ENCODE peak calls at places on chromosome X, in seven cellular contexts. One of them, this sample, is unnamed.

GRCh38 chrX:57565198-57565597 is 26.6 kb upstream of the ZXDB start:
- ATAC-seq in IMR-90: no peak
- ATAC-seq in gastrocnemius medialis: no peak
- ATAC-seq in right lobe of liver: no peak
- ATAC-seq in K562: no peak
- ATAC-seq in heart left ventricle: no peak
- ATAC-seq in HCT116: no peak
- ATAC-seq in this sample: no peak

GRCh38 chrX:30653415-30654131 is at the start of gene GK:
- ATAC-seq in IMR-90: peak; percentile 2
- ATAC-seq in gastrocnemius medialis: peak; percentile 46
- ATAC-seq in right lobe of liver: peak; percentile 15
- ATAC-seq in K562: peak; percentile 32
- ATAC-seq in heart left ventricle: peak; percentile 44
- ATAC-seq in HCT116: peak; percentile 8
- ATAC-seq in this sample: peak; percentile 11

GRCh38 chrX:148290937-148291336 is 209.5 kb upstream of the AFF2 start:
- ATAC-seq in IMR-90: no peak
- ATAC-seq in gastrocnemius medialis: no peak
- ATAC-seq in right lobe of liver: no peak
- ATAC-seq in K562: no peak
- ATAC-seq in heart left ventricle: no peak
- ATAC-seq in HCT116: no peak
- ATAC-seq in this sample: no peak

GRCh38 chrX:74890676-74891430 is 34.4 kb downstream of the NEXMIF start:
- ATAC-seq in IMR-90: no peak
- ATAC-seq in gastrocnemius medialis: no peak
- ATAC-seq in right lobe of liver: no peak
- ATAC-seq in K562: no peak
- ATAC-seq in heart left ventricle: no peak
- ATAC-seq in HCT116: no peak
- ATAC-seq in this sample: no peak

GRCh38 chrX:47218920-47219815 is 687 bp downstream of the CDK16 start:
- ATAC-seq in IMR-90: peak; percentile 0
- ATAC-seq in gastrocnemius medialis: no peak
- ATAC-seq in right lobe of liver: no peak
- ATAC-seq in K562: peak; percentile 27
- ATAC-seq in heart left ventricle: no peak
- ATAC-seq in HCT116: peak; percentile 4
- ATAC-seq in this sample: no peak

GRCh38 chrX:13669246-13669689 is 16.3 kb downstream of the TCEANC start:
- ATAC-seq in IMR-90: peak; percentile 76
- ATAC-seq in gastrocnemius medialis: no peak
- ATAC-seq in right lobe of liver: peak; percentile 98
- ATAC-seq in K562: peak; percentile 93
- ATAC-seq in heart left ventricle: peak; percentile 81
- ATAC-seq in HCT116: peak; percentile 86
- ATAC-seq in this sample: peak; percentile 61

GRCh38 chrX:52923781-52924241 is 26.7 kb downstream of the FAM156B start:
- ATAC-seq in IMR-90: no peak
- ATAC-seq in gastrocnemius medialis: peak; percentile 66
- ATAC-seq in right lobe of liver: no peak
- ATAC-seq in K562: no peak
- ATAC-seq in heart left ventricle: no peak
- ATAC-seq in HCT116: no peak
- ATAC-seq in this sample: no peak

GRCh38 chrX:41086627-41086932 is 1.3 kb downstream of the USP9X start:
- ATAC-seq in IMR-90: no peak
- ATAC-seq in gastrocnemius medialis: no peak
- ATAC-seq in right lobe of liver: no peak
- ATAC-seq in K562: peak; percentile 66
- ATAC-seq in heart left ventricle: no peak
- ATAC-seq in HCT116: no peak
- ATAC-seq in this sample: no peak

GRCh38 chrX:9482408-9482807 is 17.6 kb downstream of the TBL1X start:
- ATAC-seq in IMR-90: no peak
- ATAC-seq in gastrocnemius medialis: no peak
- ATAC-seq in right lobe of liver: no peak
- ATAC-seq in K562: no peak
- ATAC-seq in heart left ventricle: no peak
- ATAC-seq in HCT116: no peak
- ATAC-seq in this sample: no peak

GRCh38 chrX:154542723-154543424 is 3.8 kb downstream of the G6PD start:
- ATAC-seq in IMR-90: no peak
- ATAC-seq in gastrocnemius medialis: no peak
- ATAC-seq in right lobe of liver: peak; percentile 23
- ATAC-seq in K562: no peak
- ATAC-seq in heart left ventricle: no peak
- ATAC-seq in HCT116: no peak
- ATAC-seq in this sample: no peak
- TF ChIP-seq POLR2A in IMR-90: no peak
- TF ChIP-seq POLR2A in gastrocnemius medialis: no peak
- TF ChIP-seq POLR2A in right lobe of liver: peak; percentile 37
- TF ChIP-seq POLR2A in K562: no peak
- TF ChIP-seq POLR2A in heart left ventricle: no peak
- TF ChIP-seq POLR2A in HCT116: no peak
- TF ChIP-seq POLR2A in this sample: no peak

DNA sequence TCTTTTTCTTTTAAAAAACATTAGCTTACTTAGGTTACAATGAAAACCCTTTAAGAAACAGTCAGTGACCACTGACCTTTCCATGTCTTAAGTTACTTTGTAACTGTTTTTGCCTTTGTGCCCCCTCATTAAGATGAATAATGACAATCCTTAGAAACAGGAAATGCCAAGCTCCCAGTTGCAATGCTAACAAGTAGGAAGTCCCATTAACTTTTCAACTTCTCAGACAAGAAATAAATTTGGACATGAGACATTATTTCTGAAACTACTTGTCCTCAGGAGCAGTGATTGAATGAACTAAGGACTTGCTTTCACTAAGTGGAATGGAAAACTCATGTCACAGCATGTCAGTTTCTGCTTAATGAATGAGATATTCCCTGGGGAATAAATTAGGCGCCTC is 383.7 kb downstream of the RPA4 start:
- ATAC-seq in IMR-90: no peak
- ATAC-seq in gastrocnemius medialis: no peak
- ATAC-seq in right lobe of liver: no peak
- ATAC-seq in K562: no peak
- ATAC-seq in heart left ventricle: no peak
- ATAC-seq in HCT116: no peak
- ATAC-seq in this sample: no peak
- H3K27ac ChIP-seq in IMR-90: no peak overlapping the region
- H3K27ac ChIP-seq in gastrocnemius medialis: no peak overlapping the region
- H3K27ac ChIP-seq in right lobe of liver: no peak overlapping the region
- H3K27ac ChIP-seq in K562: no peak overlapping the region
- H3K27ac ChIP-seq in heart left ventricle: no peak overlapping the region
- H3K27ac ChIP-seq in HCT116: no peak overlapping the region
- H3K27ac ChIP-seq in this sample: no peak overlapping the region

DNA sequence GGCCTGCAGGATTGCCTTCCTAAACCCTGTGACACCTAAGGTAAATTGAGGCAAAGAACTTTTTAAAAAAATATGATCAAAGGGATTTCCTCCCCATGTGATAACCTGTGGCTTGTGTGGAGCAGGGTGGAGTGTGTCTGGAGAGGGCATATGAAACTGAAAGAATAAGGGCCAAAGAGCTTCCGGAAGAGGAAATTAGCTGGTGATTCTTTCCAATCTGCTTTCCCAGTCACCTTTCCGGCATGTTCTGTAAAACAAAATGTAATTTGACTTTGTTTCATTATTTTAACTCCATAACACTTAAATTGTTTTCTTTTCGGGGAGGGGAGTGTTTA is 620 bp downstream of the XIAP start:
- ATAC-seq in IMR-90: peak; percentile 4
- ATAC-seq in gastrocnemius medialis: peak; percentile 65
- ATAC-seq in right lobe of liver: peak; percentile 58
- ATAC-seq in K562: peak; percentile 52
- ATAC-seq in heart left ventricle: peak; percentile 52
- ATAC-seq in HCT116: peak; percentile 39
- ATAC-seq in this sample: peak; percentile 42
- TF ChIP-seq POLR2A in IMR-90: no peak
- TF ChIP-seq POLR2A in gastrocnemius medialis: no peak
- TF ChIP-seq POLR2A in right lobe of liver: peak; percentile 45
- TF ChIP-seq POLR2A in K562: no peak
- TF ChIP-seq POLR2A in heart left ventricle: no peak
- TF ChIP-seq POLR2A in HCT116: no peak
- TF ChIP-seq POLR2A in this sample: no peak

DNA sequence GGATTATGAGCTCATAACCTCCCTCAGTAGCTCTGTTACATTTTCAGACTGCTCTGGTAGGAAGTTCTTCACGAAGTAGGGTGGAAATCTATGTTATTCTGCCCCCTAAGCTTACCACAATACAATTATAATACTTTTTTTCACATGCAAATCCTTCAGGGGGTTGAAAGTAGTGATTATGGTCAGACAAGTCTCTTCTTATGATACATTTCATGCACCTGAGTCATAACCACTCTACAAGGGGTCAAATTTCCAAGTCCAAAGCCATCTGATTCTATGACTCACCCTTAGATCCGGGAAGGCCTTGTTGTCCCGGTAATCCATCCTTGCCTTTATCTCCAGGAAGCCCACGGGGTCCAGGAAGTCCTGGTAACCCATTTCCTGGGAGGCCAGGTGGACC is 95.2 kb downstream of the ATG4A start:
- ATAC-seq in IMR-90: peak; percentile 54
- ATAC-seq in gastrocnemius medialis: no peak
- ATAC-seq in right lobe of liver: no peak
- ATAC-seq in K562: no peak
- ATAC-seq in heart left ventricle: no peak
- ATAC-seq in HCT116: peak; percentile 88
- ATAC-seq in this sample: no peak
- H3K27ac ChIP-seq in IMR-90: no peak overlapping the region
- H3K27ac ChIP-seq in gastrocnemius medialis: no peak overlapping the region
- H3K27ac ChIP-seq in right lobe of liver: no peak overlapping the region
- H3K27ac ChIP-seq in K562: no peak overlapping the region
- H3K27ac ChIP-seq in heart left ventricle: no peak overlapping the region
- H3K27ac ChIP-seq in HCT116: no peak overlapping the region
- H3K27ac ChIP-seq in this sample: no peak overlapping the region

GRCh38 chrX:68827256-68827655 is 1.6 kb upstream of the EFNB1 start:
- ATAC-seq in IMR-90: no peak
- ATAC-seq in gastrocnemius medialis: no peak
- ATAC-seq in right lobe of liver: no peak
- ATAC-seq in K562: no peak
- ATAC-seq in heart left ventricle: no peak
- ATAC-seq in HCT116: no peak
- ATAC-seq in this sample: no peak

GRCh38 chrX:68826113-68826980 is 2.5 kb upstream of the EFNB1 start:
- ATAC-seq in IMR-90: no peak
- ATAC-seq in gastrocnemius medialis: no peak
- ATAC-seq in right lobe of liver: no peak
- ATAC-seq in K562: no peak
- ATAC-seq in heart left ventricle: no peak
- ATAC-seq in HCT116: no peak
- ATAC-seq in this sample: no peak

GRCh38 chrX:68828740-68829593 is at the start of gene EFNB1:
- ATAC-seq in IMR-90: peak; percentile 84
- ATAC-seq in gastrocnemius medialis: peak; percentile 86
- ATAC-seq in right lobe of liver: peak; percentile 91
- ATAC-seq in K562: peak; percentile 93
- ATAC-seq in heart left ventricle: peak; percentile 94
- ATAC-seq in HCT116: peak; percentile 83
- ATAC-seq in this sample: peak; percentile 91

GRCh38 chrX:68829594-68830485 is 1.0 kb downstream of the EFNB1 start:
- ATAC-seq in IMR-90: peak; percentile 6
- ATAC-seq in gastrocnemius medialis: peak; percentile 22
- ATAC-seq in right lobe of liver: peak; percentile 8
- ATAC-seq in K562: peak; percentile 9
- ATAC-seq in heart left ventricle: no peak
- ATAC-seq in HCT116: peak; percentile 5
- ATAC-seq in this sample: no peak

GRCh38 chrX:68827848-68828562 is 816 bp upstream of the EFNB1 start:
- ATAC-seq in IMR-90: peak; percentile 28
- ATAC-seq in gastrocnemius medialis: peak; percentile 64
- ATAC-seq in right lobe of liver: peak; percentile 68
- ATAC-seq in K562: peak; percentile 73
- ATAC-seq in heart left ventricle: peak; percentile 79
- ATAC-seq in HCT116: peak; percentile 72
- ATAC-seq in this sample: peak; percentile 55
- TF ChIP-seq POLR2A in IMR-90: peak; percentile 28
- TF ChIP-seq POLR2A in gastrocnemius medialis: no peak
- TF ChIP-seq POLR2A in right lobe of liver: no peak
- TF ChIP-seq POLR2A in K562: no peak
- TF ChIP-seq POLR2A in heart left ventricle: no peak
- TF ChIP-seq POLR2A in HCT116: no peak
- TF ChIP-seq POLR2A in this sample: no peak

GRCh38 chrX:134548257-134548732 is 88.3 kb downstream of the HPRT1 start:
- ATAC-seq in IMR-90: no peak
- ATAC-seq in gastrocnemius medialis: no peak
- ATAC-seq in right lobe of liver: no peak
- ATAC-seq in K562: peak; percentile 39
- ATAC-seq in heart left ventricle: no peak
- ATAC-seq in HCT116: no peak
- ATAC-seq in this sample: no peak
- H3K27ac ChIP-seq in IMR-90: peak overlapping the region; percentile 92
- H3K27ac ChIP-seq in gastrocnemius medialis: peak overlapping the region; percentile 68
- H3K27ac ChIP-seq in right lobe of liver: no peak overlapping the region
- H3K27ac ChIP-seq in K562: peak overlapping the region; percentile 85
- H3K27ac ChIP-seq in heart left ventricle: no peak overlapping the region
- H3K27ac ChIP-seq in HCT116: no peak overlapping the region
- H3K27ac ChIP-seq in this sample: no peak overlapping the region

DNA sequence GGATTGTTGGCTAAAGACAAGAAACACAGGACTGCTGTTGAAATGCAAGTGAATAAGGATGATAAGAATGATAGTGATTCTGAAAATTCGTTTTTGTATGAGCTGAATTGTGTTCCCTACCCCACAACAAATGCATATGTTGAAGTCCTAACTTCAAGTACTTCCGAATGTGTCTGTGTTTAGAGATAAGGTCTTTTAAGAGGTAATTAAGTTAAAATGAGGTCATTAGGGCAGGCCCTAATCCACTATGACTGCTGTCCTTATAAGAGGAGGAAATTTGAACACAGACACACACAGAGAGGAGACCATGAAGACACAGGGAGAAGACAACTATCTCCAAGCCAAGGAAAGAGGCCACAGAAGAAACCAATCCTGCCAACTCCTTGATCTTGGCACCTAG is 126.6 kb upstream of the ACSL4 start:
- ATAC-seq in IMR-90: no peak
- ATAC-seq in gastrocnemius medialis: no peak
- ATAC-seq in right lobe of liver: no peak
- ATAC-seq in K562: peak; percentile 81
- ATAC-seq in heart left ventricle: no peak
- ATAC-seq in HCT116: no peak
- ATAC-seq in this sample: no peak
- TF ChIP-seq POLR2A in IMR-90: no peak
- TF ChIP-seq POLR2A in gastrocnemius medialis: no peak
- TF ChIP-seq POLR2A in right lobe of liver: no peak
- TF ChIP-seq POLR2A in K562: no peak
- TF ChIP-seq POLR2A in heart left ventricle: no peak
- TF ChIP-seq POLR2A in HCT116: no peak
- TF ChIP-seq POLR2A in this sample: no peak